ENCODE peak calls at places on chromosome 4, in nine cellular contexts. M is keratinocyte, X is upper lobe of right lung, V is testis, Q is HepG2, G is cardiac muscle cell, U is transverse colon, D is IMR-90, F is heart left ventricle. S is an unnamed sample.

GRCh38 chr4:169009281-169010124 is 552 bp downstream of the CBR4 start:
- DNase-seq in M (no peak), X (peak; percentile 86), V (peak; percentile 83), Q (peak; percentile 63), G (peak; percentile 76), U (peak; percentile 70), D (peak; percentile 53), F (peak; percentile 72), S (no peak)

GRCh38 chr4:77158487-77158861 is 1.5 kb downstream of the CCNG2 start:
- DNase-seq in M (no peak), X (no peak), V (no peak), Q (no peak), G (no peak), U (no peak), D (no peak), F (no peak), S (no peak)

GRCh38 chr4:6475492-6476020 is 3.1 kb upstream of the PPP2R2C start:
- DNase-seq in M (no peak), X (no peak), V (no peak), Q (no peak), G (no peak), U (no peak), D (no peak), F (no peak), S (no peak)

GRCh38 chr4:72215198-72215597 is 183.4 kb downstream of the NPFFR2 start:
- DNase-seq in M (no peak), X (no peak), V (no peak), Q (no peak), G (no peak), U (no peak), D (no peak), F (no peak), S (no peak)

GRCh38 chr4:83440899-83441298 is 14.7 kb downstream of the HELQ start:
- DNase-seq in M (no peak), X (no peak), V (no peak), Q (no peak), G (no peak), U (no peak), D (no peak), F (no peak), S (no peak)

GRCh38 chr4:154741877-154742851 is 1.6 kb upstream of the LRAT start:
- DNase-seq in M (no peak), X (no peak), V (peak; percentile 16), Q (no peak), G (peak; percentile 59), U (no peak), D (no peak), F (no peak), S (no peak)

GRCh38 chr4:34814266-34814665 is 1430.0 kb downstream of the ARAP2 start:
- DNase-seq in M (no peak), X (no peak), V (no peak), Q (no peak), G (no peak), U (no peak), D (no peak), F (no peak), S (peak; percentile 4)

GRCh38 chr4:8242782-8243556 is 26.6 kb upstream of the HTRA3 start:
- DNase-seq in M (no peak), X (no peak), V (no peak), Q (no peak), G (no peak), U (no peak), D (no peak), F (no peak), S (no peak)

DNA sequence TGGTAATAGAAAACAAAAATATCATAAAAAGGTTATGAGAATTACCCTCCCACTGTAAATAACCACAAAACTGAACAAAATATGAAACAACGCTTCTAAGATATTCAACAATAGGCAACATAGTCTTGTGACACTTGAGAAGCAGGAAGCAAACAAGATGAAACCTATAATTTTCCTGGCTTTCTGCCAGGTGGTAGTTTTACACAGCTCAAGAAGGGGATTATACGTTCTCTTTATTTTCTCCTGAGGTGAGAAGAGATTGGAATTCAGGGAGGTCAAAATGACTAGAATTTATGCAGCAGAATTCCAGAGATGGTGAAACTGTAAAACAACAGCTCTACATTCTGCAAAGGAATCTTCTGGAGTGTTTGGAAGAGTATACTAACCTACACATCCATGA is 186.0 kb downstream of the HHIP start:
- DNase-seq in M (no peak), X (no peak), V (no peak), Q (no peak), G (no peak), U (no peak), D (no peak), F (no peak), S (no peak)
- TF ChIP-seq CTCF in M (no peak), X (no peak), V (no peak), Q (no peak), G (no peak), U (no peak), D (no peak), F (no peak), S (no peak)

GRCh38 chr4:109434007-109434792 is 585 bp downstream of the SEC24B start:
- DNase-seq in M (no peak), X (peak; percentile 78), V (peak; percentile 55), Q (peak; percentile 18), G (peak; percentile 60), U (peak; percentile 35), D (peak; percentile 18), F (peak; percentile 56), S (no peak)

GRCh38 chr4:109432676-109433075 is 939 bp upstream of the SEC24B start:
- DNase-seq in M (no peak), X (no peak), V (no peak), Q (no peak), G (no peak), U (no peak), D (peak; percentile 77), F (no peak), S (no peak)

GRCh38 chr4:109434793-109435080 is 1.1 kb downstream of the SEC24B start:
- DNase-seq in M (no peak), X (no peak), V (no peak), Q (no peak), G (no peak), U (no peak), D (peak; percentile 37), F (no peak), S (no peak)

GRCh38 chr4:109433281-109434006 is at the start of gene SEC24B:
- DNase-seq in M (no peak), X (peak; percentile 97), V (peak; percentile 93), Q (peak; percentile 73), G (peak; percentile 88), U (peak; percentile 92), D (peak; percentile 62), F (peak; percentile 94), S (no peak)

DNA sequence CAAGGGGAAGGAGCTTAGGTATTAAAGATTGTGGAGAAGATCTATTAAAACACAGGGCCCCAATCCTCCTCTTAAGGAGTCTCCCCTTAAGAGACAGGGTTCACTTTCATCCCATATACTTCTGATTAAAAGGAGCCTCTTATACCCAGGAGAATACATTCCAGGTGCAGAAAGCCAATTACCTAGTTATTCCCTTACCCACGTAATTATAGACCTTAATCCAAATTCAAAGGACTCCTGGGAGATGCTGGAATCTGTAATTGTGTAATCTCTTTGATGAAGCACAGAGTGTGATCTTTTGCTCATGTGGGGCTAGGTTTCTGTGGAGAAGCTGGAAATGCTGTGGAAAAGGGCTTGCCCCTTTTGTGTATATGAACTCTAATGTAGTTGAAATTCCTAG is 1.4 kb upstream of the SEC24B start:
- DNase-seq in M (no peak), X (no peak), V (no peak), Q (no peak), G (no peak), U (no peak), D (no peak), F (no peak), S (no peak)
- H3K4me3 ChIP-seq in M (peak overlapping the region; percentile 85), X (peak overlapping the region; percentile 90), V (no peak overlapping the region), Q (peak overlapping the region; percentile 81), G (no peak overlapping the region), U (no peak overlapping the region), D (no peak overlapping the region), F (no peak overlapping the region), S (no peak overlapping the region)

GRCh38 chr4:148443550-148444295 is 1.5 kb upstream of the NR3C2 start:
- DNase-seq in M (no peak), X (peak; percentile 82), V (peak; percentile 32), Q (no peak), G (peak; percentile 22), U (peak; percentile 40), D (no peak), F (peak; percentile 40), S (no peak)

GRCh38 chr4:148442830-148443549 is 776 bp upstream of the NR3C2 start:
- DNase-seq in M (no peak), X (no peak), V (no peak), Q (no peak), G (peak; percentile 33), U (peak; percentile 42), D (no peak), F (no peak), S (no peak)

GRCh38 chr4:148445903-148446261 is 3.7 kb upstream of the NR3C2 start:
- DNase-seq in M (no peak), X (no peak), V (no peak), Q (no peak), G (peak; percentile 23), U (no peak), D (no peak), F (no peak), S (no peak)

GRCh38 chr4:148445071-148445902 is 3.1 kb upstream of the NR3C2 start:
- DNase-seq in M (no peak), X (peak; percentile 84), V (peak; percentile 73), Q (no peak), G (peak; percentile 62), U (peak; percentile 79), D (no peak), F (peak; percentile 80), S (no peak)

DNA sequence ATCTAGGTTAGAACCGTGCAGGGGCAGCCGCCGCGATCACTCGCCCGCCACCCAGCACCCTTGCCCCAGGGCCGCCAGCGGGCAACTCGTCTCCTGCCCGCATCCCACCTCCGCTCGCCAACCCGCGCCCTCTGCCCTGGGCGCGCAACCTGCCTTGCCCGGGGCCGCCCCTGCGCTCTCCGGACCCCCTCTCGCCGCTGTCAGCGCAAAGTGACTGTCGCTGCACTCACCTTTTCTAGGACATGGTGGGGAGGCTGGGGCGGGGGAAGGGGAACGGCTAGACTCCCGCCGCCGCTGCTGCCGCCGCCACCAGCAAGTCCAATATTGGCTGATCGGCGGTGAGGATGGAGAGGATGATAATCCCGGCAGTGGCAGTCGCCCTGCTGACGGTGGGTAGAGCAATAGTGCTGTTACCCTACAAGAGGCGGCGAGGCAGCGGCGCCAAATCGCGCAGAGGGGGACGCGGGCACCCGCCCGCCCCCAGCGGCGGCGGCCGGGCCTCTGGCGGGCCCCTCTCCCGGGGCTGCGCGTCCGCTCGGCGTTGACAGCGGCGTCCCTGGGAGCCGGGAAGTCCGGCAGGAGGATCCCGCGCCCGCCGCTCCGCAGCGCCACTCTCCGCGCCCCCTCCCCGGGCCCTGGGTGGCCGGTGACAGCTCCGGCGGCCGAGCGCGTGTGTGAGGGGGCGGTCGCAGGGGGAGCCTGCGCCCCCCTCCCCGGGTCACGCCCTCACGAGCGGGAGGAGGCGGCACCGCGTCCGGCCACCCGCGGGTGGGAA is 2.3 kb upstream of the NR3C2 start:
- DNase-seq in M (no peak), X (peak; percentile 82), V (peak; percentile 18), Q (no peak), G (peak; percentile 63), U (peak; percentile 40), D (no peak), F (peak; percentile 41), S (no peak)
- H3K27me3 ChIP-seq in M (peaks cover 17% of the 10 kb centered on the region), X (no peaks in the 10 kb centered on the region), V (no peaks in the 10 kb centered on the region), Q (peaks cover 44% of the 10 kb centered on the region), G (peaks cover 86% of the 10 kb centered on the region), U (no peaks in the 10 kb centered on the region), D (peaks cover 38% of the 10 kb centered on the region), F (no peaks in the 10 kb centered on the region), S (peaks cover 23% of the 10 kb centered on the region)

DNA sequence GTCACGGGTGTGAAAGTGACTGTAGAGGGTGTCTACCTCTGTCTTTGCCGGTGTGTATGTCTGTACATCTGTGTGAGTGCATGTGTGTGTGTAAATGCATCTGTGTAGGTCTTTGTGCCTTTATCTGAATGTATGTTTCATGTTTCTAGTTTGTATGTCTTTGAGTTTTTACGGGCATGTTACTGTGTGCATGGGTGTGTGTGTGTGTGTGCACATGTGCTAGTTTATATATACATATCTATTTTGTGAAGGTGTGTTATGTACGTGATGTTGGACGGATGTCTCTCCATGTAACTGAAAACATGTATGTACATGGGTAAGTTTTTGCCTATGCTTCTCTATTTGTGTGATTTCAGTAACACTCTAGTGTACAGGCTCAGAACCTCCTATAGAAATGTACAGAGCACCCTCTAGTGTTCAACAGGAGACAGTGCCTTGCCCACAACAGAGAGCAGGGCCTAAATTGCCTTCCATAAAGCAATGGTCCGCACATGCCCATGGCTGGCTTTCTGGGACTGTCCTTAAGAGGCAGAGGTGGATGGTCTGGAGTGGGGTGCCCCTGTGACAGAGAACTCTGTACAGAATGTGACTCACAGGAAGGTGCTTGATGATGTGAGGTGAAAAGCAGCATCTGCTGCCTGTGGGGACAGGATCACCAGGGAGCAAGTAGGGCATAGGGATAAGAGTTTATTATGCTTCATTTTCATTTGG is 343.5 kb downstream of the RAPGEF2 start:
- DNase-seq in M (no peak), X (no peak), V (peak; percentile 49), Q (peak; percentile 72), G (peak; percentile 80), U (peak; percentile 9), D (peak; percentile 84), F (peak; percentile 31), S (peak; percentile 26)
- TF ChIP-seq CTCF in M (peak; percentile 87), X (peak; percentile 90), V (peak; percentile 79), Q (peak; percentile 93), G (peak; percentile 91), U (peak; percentile 77), D (peak; percentile 94), F (peak; percentile 82), S (peak; percentile 88)

S was measured in BJ.